ENCODE peak calls at places on chromosomes 6 and 20, in five cellular contexts. A is aorta, R is fibroblast of lung, G is pancreas, C is transverse colon. W is an unnamed sample. For H3K27me3, the result is how much of the 10 kb centered on the place peaks cover.

GRCh38 chr6:53294611-53295010 is 54.1 kb downstream of the ELOVL5 start:
- DNase-seq in C (no peak), G (no peak), A (no peak), R (no peak), W (no peak)

GRCh38 chr20:5674176-5674660 is 76.0 kb upstream of the SHLD1 start:
- DNase-seq in C (no peak), R (no peak), G (no peak), A (no peak), W (no peak)

GRCh38 chr6:53168516-53169257 is 20.0 kb upstream of the GCM1 start:
- DNase-seq in C (no peak), A (no peak), G (no peak), R (no peak), W (no peak)

GRCh38 chr6:131062245-131063027 is 609 bp downstream of the EPB41L2 start:
- DNase-seq in G (no peak), C (peak), R (no peak), A (peak), W (no peak)

GRCh38 chr20:33133616-33133941 is 34.4 kb upstream of the BPIFA2 start:
- DNase-seq in G (no peak), A (no peak), C (no peak), R (no peak), W (no peak)

GRCh38 chr6:13427838-13428527 is 59.4 kb downstream of the GFOD1 start:
- DNase-seq in G (no peak), A (peak), R (no peak), C (peak), W (no peak)

GRCh38 chr20:49287555-49288249 is 9.8 kb upstream of the ZNFX1 start:
- DNase-seq in A (no peak), G (no peak), R (peak), C (no peak), W (no peak)

GRCh38 chr20:61487346-61488022 is 235.4 kb downstream of the CDH4 start:
- DNase-seq in A (no peak), C (no peak), G (no peak), R (peak), W (no peak)

GRCh38 chr6:18350271-18350670 is 36.9 kb upstream of the RNF144B start:
- DNase-seq in R (no peak), C (no peak), G (no peak), A (no peak), W (no peak)

GRCh38 chr6:52551483-52552277 is 25.2 kb downstream of the TRAM2 start:
- DNase-seq in C (peak), A (peak), G (peak), R (peak), W (no peak)

GRCh38 chr6:43911625-43912577 is 141.9 kb downstream of the VEGFA start:
- DNase-seq in R (no peak), G (no peak), A (no peak), C (no peak), W (no peak)

GRCh38 chr6:37623666-37624065 is 74.0 kb downstream of the MDGA1 start:
- DNase-seq in A (peak), C (no peak), G (no peak), R (no peak), W (no peak)

GRCh38 chr6:14216931-14217684 is 99.5 kb downstream of the CD83 start:
- DNase-seq in G (no peak), R (peak), A (no peak), C (no peak), W (no peak)

GRCh38 chr6:38638941-38639497 is 710 bp downstream of the BTBD9 start:
- DNase-seq in A (no peak), C (peak), G (peak), R (peak), W (no peak)

GRCh38 chr6:43636312-43636667 is 650 bp downstream of the MAD2L1BP start:
- DNase-seq in C (no peak), R (peak), A (no peak), G (no peak), W (no peak)

GRCh38 chr6:30810813-30811329 is 66.5 kb upstream of the IER3 start:
- DNase-seq in C (peak), R (no peak), G (no peak), A (no peak), W (no peak)

GRCh38 chr6:6825986-6826901 is 237.7 kb downstream of the LY86 start:
- DNase-seq in G (no peak), C (peak), A (peak), R (no peak), W (no peak)

GRCh38 chr20:20370087-20370575 is 2.2 kb downstream of the INSM1 start:
- DNase-seq in R (no peak), A (no peak), C (no peak), G (no peak), W (no peak)

GRCh38 chr6:11748591-11748990 is 30.0 kb downstream of the ADTRP start:
- DNase-seq in G (no peak), R (no peak), A (no peak), C (no peak), W (no peak)

GRCh38 chr6:43773050-43773956 is 3.3 kb downstream of the VEGFA start:
- DNase-seq in A (peak), G (peak), R (peak), C (peak), W (no peak)

GRCh38 chr6:107068691-107069630 is 41.0 kb downstream of the MTRES1 start:
- DNase-seq in A (no peak), G (peak), C (no peak), R (no peak), W (no peak)

GRCh38 chr20:57131601-57132391 is 134.6 kb downstream of the BMP7 start:
- DNase-seq in R (no peak), A (no peak), G (no peak), C (no peak), W (no peak)
- H3K27me3 ChIP-seq in R (under half), A (under half), G (under half), C (under half), W (under half)

DNA sequence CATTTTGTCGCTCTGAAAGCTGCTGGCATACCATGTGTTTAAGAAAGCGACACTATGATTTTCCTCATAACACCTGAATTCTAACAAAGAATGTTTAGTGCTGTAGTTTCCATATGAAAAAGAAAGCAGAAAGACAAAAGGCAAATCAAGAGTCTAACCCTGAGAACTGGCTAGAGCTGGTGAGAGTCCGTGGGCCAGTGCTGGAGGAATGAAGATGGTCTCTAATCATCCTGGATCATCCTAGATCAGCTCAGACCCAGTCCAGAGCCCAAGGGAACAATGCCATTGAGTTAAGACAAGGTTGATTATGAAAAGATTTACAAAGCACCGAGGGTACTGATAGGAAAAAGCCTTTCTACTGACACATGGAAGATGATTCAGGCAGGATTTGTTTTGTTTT is 73.0 kb upstream of the MYLIP start:
- DNase-seq in C (no peak), A (no peak), R (no peak), G (no peak), W (no peak)
- H3K27me3 ChIP-seq in C (under half), A (under half), R (under half), G (under half), W (under half)

GRCh38 chr6:28803337-28803709 is 120.5 kb downstream of the TRIM27 start:
- DNase-seq in A (no peak), C (no peak), G (no peak), R (no peak), W (no peak)
- H3K27me3 ChIP-seq in A (under half), C (half or more), G (under half), R (under half), W (under half)

GRCh38 chr6:27547157-27548075 is 74.5 kb upstream of the ZNF184 start:
- DNase-seq in C (no peak), G (no peak), R (peak), A (no peak), W (no peak)

GRCh38 chr6:27544612-27545260 is 71.8 kb upstream of the ZNF184 start:
- DNase-seq in R (no peak), A (no peak), C (no peak), G (no peak), W (no peak)

GRCh38 chr6:27545271-27546046 is 72.6 kb upstream of the ZNF184 start:
- DNase-seq in A (no peak), G (no peak), R (peak), C (no peak), W (no peak)

GRCh38 chr6:27542485-27542884 is 69.6 kb upstream of the ZNF184 start:
- DNase-seq in G (no peak), A (no peak), C (no peak), R (no peak), W (no peak)

DNA sequence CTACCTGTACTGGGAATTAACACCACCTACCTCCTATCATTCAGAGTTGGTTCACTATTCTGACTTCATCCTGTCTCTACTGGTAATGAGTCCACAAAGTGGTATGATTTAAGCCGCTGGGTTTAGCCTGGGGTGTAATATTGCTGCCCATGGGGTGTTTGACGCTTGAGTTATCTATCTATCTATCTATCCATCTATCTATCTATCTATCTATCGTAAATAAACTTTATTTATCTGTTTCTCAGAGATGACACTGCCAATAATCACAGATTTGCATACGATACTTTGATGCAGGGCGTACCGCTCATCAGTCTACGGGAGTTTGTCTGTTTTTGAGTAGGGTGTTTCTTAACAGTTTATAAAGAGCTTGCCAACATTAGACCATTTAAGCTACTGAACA is 73.6 kb upstream of the ZNF184 start:
- DNase-seq in A (no peak), C (no peak), R (no peak), G (no peak), W (no peak)
- H3K27me3 ChIP-seq in A (under half), C (half or more), R (under half), G (under half), W (under half)

GRCh38 chr20:51287628-51288413 is 254.7 kb downstream of the NFATC2 start:
- DNase-seq in A (no peak), R (no peak), C (no peak), G (no peak), W (no peak)

GRCh38 chr20:51286758-51287157 is 255.8 kb downstream of the NFATC2 start:
- DNase-seq in R (no peak), A (no peak), C (no peak), G (no peak), W (no peak)

GRCh38 chr20:51285684-51286083 is 256.8 kb downstream of the NFATC2 start:
- DNase-seq in C (no peak), A (no peak), G (no peak), R (no peak), W (no peak)

GRCh38 chr20:51284871-51285270 is 257.6 kb downstream of the NFATC2 start:
- DNase-seq in R (no peak), G (no peak), C (no peak), A (no peak), W (no peak)

DNA sequence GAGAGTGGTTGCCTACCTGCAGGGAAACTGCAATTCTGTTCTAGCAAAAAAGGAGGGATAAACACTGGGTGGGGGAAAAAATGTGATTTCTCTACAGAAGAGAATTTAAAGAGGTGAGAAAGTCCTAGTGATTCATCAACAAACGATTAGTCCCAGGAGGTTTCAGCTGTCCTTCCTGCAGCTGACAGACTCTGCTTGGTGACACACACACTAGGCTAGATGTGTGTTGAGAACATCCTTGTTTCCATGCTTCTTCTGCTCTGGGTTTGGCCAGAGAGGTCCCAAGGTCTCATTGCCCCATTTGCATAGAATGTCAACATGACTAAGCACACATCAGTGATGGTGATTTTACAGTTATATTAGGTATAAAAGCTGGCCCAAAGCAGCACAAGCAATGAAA is 258.4 kb downstream of the NFATC2 start:
- DNase-seq in C (no peak), R (no peak), A (no peak), G (no peak), W (no peak)
- H3K27me3 ChIP-seq in C (under half), R (under half), A (under half), G (under half), W (under half)

DNA sequence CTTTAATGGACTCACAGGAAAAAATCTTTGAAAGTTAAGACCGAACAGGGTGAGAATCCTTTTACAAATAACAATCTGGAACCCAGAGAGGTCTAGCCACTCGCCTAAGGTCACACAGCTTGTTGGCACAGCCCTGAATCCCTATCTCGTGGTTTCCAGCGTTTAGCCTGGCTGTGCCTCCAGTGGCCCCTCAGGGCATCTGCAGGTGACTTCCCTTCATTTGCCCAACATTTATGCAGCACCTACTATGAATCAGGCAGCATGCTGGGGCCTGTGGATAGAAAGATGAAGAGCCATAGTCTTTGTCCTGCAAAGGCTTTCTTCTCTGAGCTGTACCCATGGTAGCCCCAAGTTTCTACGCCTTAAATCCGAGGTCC is 2.6 kb upstream of the NR2E1 start:
- DNase-seq in R (no peak), A (no peak), G (no peak), C (no peak), W (no peak)
- H3K27me3 ChIP-seq in R (half or more), A (under half), G (under half), C (half or more), W (half or more)

GRCh38 chr6:33945931-33946330 is 142.1 kb upstream of the MLN start:
- DNase-seq in A (no peak), R (no peak), G (no peak), C (no peak), W (no peak)
- H3K27me3 ChIP-seq in A (under half), R (under half), G (under half), C (under half), W (under half)

GRCh38 chr20:63022501-63022900 is 15.7 kb upstream of the BHLHE23 start:
- DNase-seq in G (no peak), A (peak), C (no peak), R (no peak), W (no peak)
- H3K27me3 ChIP-seq in G (under half), A (under half), C (half or more), R (under half), W (under half)

GRCh38 chr20:57075181-57075580 is 191.3 kb downstream of the BMP7 start:
- DNase-seq in R (no peak), G (no peak), C (no peak), A (no peak), W (no peak)

GRCh38 chr20:57074386-57074785 is 192.1 kb downstream of the BMP7 start:
- DNase-seq in G (no peak), C (no peak), R (no peak), A (no peak), W (no peak)

GRCh38 chr20:57072184-57072583 is 194.3 kb downstream of the BMP7 start:
- DNase-seq in R (no peak), A (no peak), G (no peak), C (no peak), W (no peak)

GRCh38 chr20:57071283-57071701 is 195.1 kb downstream of the BMP7 start:
- DNase-seq in C (no peak), G (no peak), A (no peak), R (no peak), W (no peak)

GRCh38 chr20:57073402-57073801 is 193.0 kb downstream of the BMP7 start:
- DNase-seq in A (no peak), C (no peak), R (no peak), G (no peak), W (no peak)
- H3K27me3 ChIP-seq in A (under half), C (half or more), R (under half), G (under half), W (under half)